ENCODE peak calls at places on chromosome 7, in seven cellular contexts. One of them, this sample, is unnamed.

GRCh38 chr7:7254908-7255307 is 72.6 kb downstream of the C1GALT1 start:
- DNase-seq in astrocyte of the spinal cord: no peak
- DNase-seq in Peyer's patch: no peak
- DNase-seq in tibial nerve: no peak
- DNase-seq in GM23248: no peak
- DNase-seq in choroid plexus epithelial cell: no peak
- DNase-seq in brain microvascular endothelial cell: no peak
- DNase-seq in this sample: no peak

GRCh38 chr7:16590424-16590823 is 55.1 kb downstream of the ANKMY2 start:
- DNase-seq in brain microvascular endothelial cell: no peak
- DNase-seq in Peyer's patch: no peak
- DNase-seq in GM23248: no peak
- DNase-seq in choroid plexus epithelial cell: no peak
- DNase-seq in astrocyte of the spinal cord: no peak
- DNase-seq in tibial nerve: no peak
- DNase-seq in this sample: no peak

GRCh38 chr7:133950856-133951255 is 176.3 kb upstream of the LRGUK start:
- DNase-seq in brain microvascular endothelial cell: no peak
- DNase-seq in tibial nerve: no peak
- DNase-seq in Peyer's patch: no peak
- DNase-seq in choroid plexus epithelial cell: no peak
- DNase-seq in astrocyte of the spinal cord: no peak
- DNase-seq in GM23248: no peak
- DNase-seq in this sample: no peak

GRCh38 chr7:50832744-50833143 is 50.0 kb upstream of the GRB10 start:
- DNase-seq in astrocyte of the spinal cord: peak
- DNase-seq in GM23248: peak
- DNase-seq in choroid plexus epithelial cell: peak
- DNase-seq in brain microvascular endothelial cell: peak
- DNase-seq in tibial nerve: no peak
- DNase-seq in Peyer's patch: no peak
- DNase-seq in this sample: no peak

GRCh38 chr7:50792342-50793114 is 9.8 kb upstream of the GRB10 start:
- DNase-seq in tibial nerve: peak
- DNase-seq in choroid plexus epithelial cell: peak
- DNase-seq in GM23248: peak
- DNase-seq in brain microvascular endothelial cell: peak
- DNase-seq in Peyer's patch: peak
- DNase-seq in astrocyte of the spinal cord: peak
- DNase-seq in this sample: peak

GRCh38 chr7:5546626-5547025 is 123.0 kb upstream of the TNRC18 start:
- DNase-seq in GM23248: no peak
- DNase-seq in tibial nerve: no peak
- DNase-seq in Peyer's patch: no peak
- DNase-seq in choroid plexus epithelial cell: no peak
- DNase-seq in brain microvascular endothelial cell: no peak
- DNase-seq in astrocyte of the spinal cord: no peak
- DNase-seq in this sample: no peak

GRCh38 chr7:76513817-76514799 is 3.8 kb downstream of the UPK3B start:
- DNase-seq in GM23248: no peak
- DNase-seq in Peyer's patch: no peak
- DNase-seq in tibial nerve: no peak
- DNase-seq in choroid plexus epithelial cell: no peak
- DNase-seq in brain microvascular endothelial cell: no peak
- DNase-seq in astrocyte of the spinal cord: no peak
- DNase-seq in this sample: no peak

GRCh38 chr7:127874049-127874636 is 157.1 kb downstream of the LRRC4 start:
- DNase-seq in Peyer's patch: no peak
- DNase-seq in brain microvascular endothelial cell: no peak
- DNase-seq in tibial nerve: no peak
- DNase-seq in choroid plexus epithelial cell: no peak
- DNase-seq in GM23248: no peak
- DNase-seq in astrocyte of the spinal cord: no peak
- DNase-seq in this sample: no peak

GRCh38 chr7:106010331-106010730 is 47.3 kb downstream of the CDHR3 start:
- DNase-seq in Peyer's patch: no peak
- DNase-seq in GM23248: peak
- DNase-seq in brain microvascular endothelial cell: no peak
- DNase-seq in astrocyte of the spinal cord: peak
- DNase-seq in choroid plexus epithelial cell: no peak
- DNase-seq in tibial nerve: no peak
- DNase-seq in this sample: no peak

GRCh38 chr7:114825423-114825951 is 96.4 kb upstream of the MDFIC start:
- DNase-seq in tibial nerve: no peak
- DNase-seq in brain microvascular endothelial cell: no peak
- DNase-seq in Peyer's patch: no peak
- DNase-seq in astrocyte of the spinal cord: no peak
- DNase-seq in GM23248: no peak
- DNase-seq in choroid plexus epithelial cell: no peak
- DNase-seq in this sample: no peak

GRCh38 chr7:134943785-134944400 is 42.4 kb upstream of the AGBL3 start:
- DNase-seq in Peyer's patch: no peak
- DNase-seq in tibial nerve: no peak
- DNase-seq in choroid plexus epithelial cell: peak
- DNase-seq in astrocyte of the spinal cord: peak
- DNase-seq in GM23248: peak
- DNase-seq in brain microvascular endothelial cell: no peak
- DNase-seq in this sample: peak

GRCh38 chr7:67423058-67423457 is 426.4 kb downstream of the TYW1 start:
- DNase-seq in GM23248: no peak
- DNase-seq in tibial nerve: no peak
- DNase-seq in Peyer's patch: no peak
- DNase-seq in astrocyte of the spinal cord: peak
- DNase-seq in brain microvascular endothelial cell: no peak
- DNase-seq in choroid plexus epithelial cell: peak
- DNase-seq in this sample: no peak

GRCh38 chr7:106947244-106947728 is 82.2 kb downstream of the PIK3CG start:
- DNase-seq in brain microvascular endothelial cell: peak
- DNase-seq in astrocyte of the spinal cord: peak
- DNase-seq in tibial nerve: peak
- DNase-seq in GM23248: peak
- DNase-seq in choroid plexus epithelial cell: peak
- DNase-seq in Peyer's patch: no peak
- DNase-seq in this sample: peak

GRCh38 chr7:46754135-46754730 is 827.7 kb downstream of the TNS3 start:
- DNase-seq in astrocyte of the spinal cord: peak
- DNase-seq in choroid plexus epithelial cell: peak
- DNase-seq in brain microvascular endothelial cell: peak
- DNase-seq in tibial nerve: no peak
- DNase-seq in GM23248: peak
- DNase-seq in Peyer's patch: no peak
- DNase-seq in this sample: no peak

GRCh38 chr7:135768990-135769389 is 20.4 kb upstream of the FAM180A start:
- DNase-seq in GM23248: no peak
- DNase-seq in astrocyte of the spinal cord: no peak
- DNase-seq in Peyer's patch: no peak
- DNase-seq in brain microvascular endothelial cell: no peak
- DNase-seq in choroid plexus epithelial cell: no peak
- DNase-seq in tibial nerve: no peak
- DNase-seq in this sample: no peak

GRCh38 chr7:112238852-112239610 is 32.5 kb downstream of the ZNF277 start:
- DNase-seq in GM23248: peak
- DNase-seq in tibial nerve: no peak
- DNase-seq in Peyer's patch: no peak
- DNase-seq in astrocyte of the spinal cord: peak
- DNase-seq in brain microvascular endothelial cell: peak
- DNase-seq in choroid plexus epithelial cell: peak
- DNase-seq in this sample: no peak

GRCh38 chr7:138756591-138757222 is 41.1 kb upstream of the TMEM213 start:
- DNase-seq in astrocyte of the spinal cord: no peak
- DNase-seq in Peyer's patch: no peak
- DNase-seq in tibial nerve: no peak
- DNase-seq in GM23248: peak
- DNase-seq in choroid plexus epithelial cell: no peak
- DNase-seq in brain microvascular endothelial cell: no peak
- DNase-seq in this sample: no peak

GRCh38 chr7:18125536-18125935 is 97.9 kb upstream of the PRPS1L1 start:
- DNase-seq in GM23248: peak
- DNase-seq in brain microvascular endothelial cell: no peak
- DNase-seq in tibial nerve: no peak
- DNase-seq in choroid plexus epithelial cell: peak
- DNase-seq in astrocyte of the spinal cord: no peak
- DNase-seq in Peyer's patch: no peak
- DNase-seq in this sample: no peak

GRCh38 chr7:122532406-122533269 is 166.3 kb downstream of the RNF133 start:
- DNase-seq in astrocyte of the spinal cord: peak
- DNase-seq in Peyer's patch: no peak
- DNase-seq in GM23248: peak
- DNase-seq in tibial nerve: no peak
- DNase-seq in choroid plexus epithelial cell: peak
- DNase-seq in brain microvascular endothelial cell: no peak
- DNase-seq in this sample: peak

GRCh38 chr7:1987084-1987535 is 245.6 kb downstream of the MAD1L1 start:
- DNase-seq in Peyer's patch: no peak
- DNase-seq in tibial nerve: no peak
- DNase-seq in brain microvascular endothelial cell: no peak
- DNase-seq in GM23248: no peak
- DNase-seq in choroid plexus epithelial cell: no peak
- DNase-seq in astrocyte of the spinal cord: no peak
- DNase-seq in this sample: no peak

GRCh38 chr7:157690833-157691382 is 354.1 kb downstream of the DNAJB6 start:
- DNase-seq in choroid plexus epithelial cell: peak
- DNase-seq in brain microvascular endothelial cell: peak
- DNase-seq in tibial nerve: peak
- DNase-seq in GM23248: peak
- DNase-seq in astrocyte of the spinal cord: peak
- DNase-seq in Peyer's patch: peak
- DNase-seq in this sample: peak

GRCh38 chr7:157687845-157688244 is 351.0 kb downstream of the DNAJB6 start:
- DNase-seq in choroid plexus epithelial cell: no peak
- DNase-seq in Peyer's patch: no peak
- DNase-seq in tibial nerve: no peak
- DNase-seq in brain microvascular endothelial cell: no peak
- DNase-seq in astrocyte of the spinal cord: no peak
- DNase-seq in GM23248: no peak
- DNase-seq in this sample: peak

GRCh38 chr7:157690058-157690832 is 353.4 kb downstream of the DNAJB6 start:
- DNase-seq in GM23248: peak
- DNase-seq in Peyer's patch: peak
- DNase-seq in choroid plexus epithelial cell: peak
- DNase-seq in astrocyte of the spinal cord: no peak
- DNase-seq in brain microvascular endothelial cell: peak
- DNase-seq in tibial nerve: no peak
- DNase-seq in this sample: no peak

GRCh38 chr7:157688439-157689268 is 351.9 kb downstream of the DNAJB6 start:
- DNase-seq in brain microvascular endothelial cell: no peak
- DNase-seq in choroid plexus epithelial cell: no peak
- DNase-seq in GM23248: no peak
- DNase-seq in astrocyte of the spinal cord: no peak
- DNase-seq in Peyer's patch: peak
- DNase-seq in tibial nerve: no peak
- DNase-seq in this sample: no peak

GRCh38 chr7:157689269-157690057 is 352.7 kb downstream of the DNAJB6 start:
- DNase-seq in choroid plexus epithelial cell: peak
- DNase-seq in Peyer's patch: peak
- DNase-seq in astrocyte of the spinal cord: no peak
- DNase-seq in GM23248: no peak
- DNase-seq in tibial nerve: no peak
- DNase-seq in brain microvascular endothelial cell: no peak
- DNase-seq in this sample: no peak
- H3K4me3 ChIP-seq in choroid plexus epithelial cell: peak
- H3K4me3 ChIP-seq in Peyer's patch: peak
- H3K4me3 ChIP-seq in astrocyte of the spinal cord: peak
- H3K4me3 ChIP-seq in GM23248: no peak
- H3K4me3 ChIP-seq in tibial nerve: peak
- H3K4me3 ChIP-seq in brain microvascular endothelial cell: peak
- H3K4me3 ChIP-seq in this sample: peak

DNA sequence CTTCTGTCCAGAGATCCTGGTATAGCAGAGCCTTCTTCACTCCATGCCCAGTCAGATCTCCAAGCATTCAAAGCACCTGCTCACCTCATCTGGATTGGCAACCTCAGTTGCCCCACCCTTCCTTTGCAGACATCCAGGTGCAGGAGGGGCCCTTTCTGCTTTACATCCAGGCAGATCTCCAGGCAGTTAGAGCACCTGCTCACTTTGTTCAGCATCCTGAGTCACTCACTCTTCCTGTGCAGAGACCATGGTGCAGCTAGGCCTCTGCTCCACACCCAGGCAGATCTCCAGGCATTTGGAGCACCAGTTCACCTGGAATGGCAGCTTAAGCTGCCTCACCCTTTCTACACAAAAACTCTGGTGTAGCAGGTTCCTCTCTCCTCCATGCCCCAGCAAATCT is 153.1 kb downstream of the CDK14 start:
- DNase-seq in GM23248: no peak
- DNase-seq in astrocyte of the spinal cord: no peak
- DNase-seq in tibial nerve: no peak
- DNase-seq in brain microvascular endothelial cell: no peak
- DNase-seq in choroid plexus epithelial cell: no peak
- DNase-seq in Peyer's patch: no peak
- DNase-seq in this sample: no peak
- H3K4me3 ChIP-seq in GM23248: no peak
- H3K4me3 ChIP-seq in astrocyte of the spinal cord: no peak
- H3K4me3 ChIP-seq in tibial nerve: no peak
- H3K4me3 ChIP-seq in brain microvascular endothelial cell: no peak
- H3K4me3 ChIP-seq in choroid plexus epithelial cell: no peak
- H3K4me3 ChIP-seq in Peyer's patch: no peak
- H3K4me3 ChIP-seq in this sample: no peak

GRCh38 chr7:26280097-26280496 is 11.6 kb upstream of the SNX10 start:
- DNase-seq in choroid plexus epithelial cell: no peak
- DNase-seq in brain microvascular endothelial cell: no peak
- DNase-seq in Peyer's patch: no peak
- DNase-seq in tibial nerve: no peak
- DNase-seq in astrocyte of the spinal cord: no peak
- DNase-seq in GM23248: no peak
- DNase-seq in this sample: no peak

GRCh38 chr7:26280723-26281122 is 10.9 kb upstream of the SNX10 start:
- DNase-seq in GM23248: no peak
- DNase-seq in brain microvascular endothelial cell: no peak
- DNase-seq in tibial nerve: no peak
- DNase-seq in astrocyte of the spinal cord: no peak
- DNase-seq in choroid plexus epithelial cell: no peak
- DNase-seq in Peyer's patch: no peak
- DNase-seq in this sample: no peak

GRCh38 chr7:26275213-26275612 is 16.4 kb upstream of the SNX10 start:
- DNase-seq in tibial nerve: no peak
- DNase-seq in Peyer's patch: no peak
- DNase-seq in choroid plexus epithelial cell: no peak
- DNase-seq in brain microvascular endothelial cell: no peak
- DNase-seq in astrocyte of the spinal cord: no peak
- DNase-seq in GM23248: no peak
- DNase-seq in this sample: no peak

GRCh38 chr7:26278769-26279168 is 12.9 kb upstream of the SNX10 start:
- DNase-seq in brain microvascular endothelial cell: no peak
- DNase-seq in choroid plexus epithelial cell: peak
- DNase-seq in GM23248: peak
- DNase-seq in Peyer's patch: no peak
- DNase-seq in astrocyte of the spinal cord: no peak
- DNase-seq in tibial nerve: no peak
- DNase-seq in this sample: no peak

GRCh38 chr7:26279405-26279804 is 12.3 kb upstream of the SNX10 start:
- DNase-seq in choroid plexus epithelial cell: no peak
- DNase-seq in Peyer's patch: no peak
- DNase-seq in astrocyte of the spinal cord: no peak
- DNase-seq in brain microvascular endothelial cell: no peak
- DNase-seq in GM23248: peak
- DNase-seq in tibial nerve: no peak
- DNase-seq in this sample: no peak
- H3K4me3 ChIP-seq in choroid plexus epithelial cell: no peak
- H3K4me3 ChIP-seq in Peyer's patch: no peak
- H3K4me3 ChIP-seq in astrocyte of the spinal cord: no peak
- H3K4me3 ChIP-seq in brain microvascular endothelial cell: no peak
- H3K4me3 ChIP-seq in GM23248: no peak
- H3K4me3 ChIP-seq in tibial nerve: no peak
- H3K4me3 ChIP-seq in this sample: no peak

GRCh38 chr7:23000597-23001360 is 13.2 kb downstream of the HYCC1 start:
- DNase-seq in choroid plexus epithelial cell: no peak
- DNase-seq in GM23248: peak
- DNase-seq in tibial nerve: no peak
- DNase-seq in astrocyte of the spinal cord: no peak
- DNase-seq in Peyer's patch: no peak
- DNase-seq in brain microvascular endothelial cell: no peak
- DNase-seq in this sample: peak
- H3K4me3 ChIP-seq in choroid plexus epithelial cell: no peak
- H3K4me3 ChIP-seq in GM23248: no peak
- H3K4me3 ChIP-seq in tibial nerve: no peak
- H3K4me3 ChIP-seq in astrocyte of the spinal cord: no peak
- H3K4me3 ChIP-seq in Peyer's patch: no peak
- H3K4me3 ChIP-seq in brain microvascular endothelial cell: no peak
- H3K4me3 ChIP-seq in this sample: no peak

This sample was measured in HAP-1.